ENCODE peak calls at places on chromosomes 13 and 19, in four cellular contexts. C is breast epithelium, J is heart left ventricle, O is NB4. S is an unnamed sample.

GRCh38 chr19:52535831-52536800 is 8.6 kb downstream of the ZNF808 start:
- DNase-seq in C (peak), J (peak), O (peak), S (peak)

GRCh38 chr19:38003427-38004099 is 96.6 kb downstream of the SIPA1L3 start:
- DNase-seq in C (peak), J (peak), O (peak), S (peak)

GRCh38 chr13:51619614-51620013 is 35.4 kb downstream of the WDFY2 start:
- DNase-seq in C (no peak), O (no peak), J (no peak), S (no peak)

GRCh38 chr13:60976367-60976766 is 439.3 kb downstream of the PCDH20 start:
- DNase-seq in C (no peak), O (no peak), J (no peak), S (no peak)

GRCh38 chr13:63201493-63201892 is 1785.8 kb upstream of the PCDH20 start:
- DNase-seq in O (no peak), J (no peak), C (no peak), S (no peak)

GRCh38 chr13:19172647-19173030 is 9.0 kb downstream of the TUBA3C start:
- DNase-seq in J (no peak), O (no peak), C (no peak), S (no peak)

GRCh38 chr13:39599842-39600241 is 3.2 kb downstream of the LHFPL6 start:
- DNase-seq in C (no peak), O (no peak), J (no peak), S (no peak)

GRCh38 chr13:99359493-99359892 is 52.3 kb upstream of the GPR183 start:
- DNase-seq in O (no peak), C (no peak), J (no peak), S (no peak)

GRCh38 chr19:46861691-46862503 is 1.1 kb downstream of the ARHGAP35 start:
- DNase-seq in O (peak), C (no peak), J (no peak), S (no peak)

GRCh38 chr19:16036397-16036925 is 39.8 kb upstream of the TPM4 start:
- DNase-seq in O (no peak), J (peak), C (no peak), S (no peak)

GRCh38 chr13:36134632-36135031 is 3.5 kb upstream of the DCLK1 start:
- DNase-seq in C (no peak), O (no peak), J (no peak), S (no peak)

GRCh38 chr13:108214511-108215383 is 589 bp downstream of the LIG4 start:
- DNase-seq in O (no peak), J (peak), C (no peak), S (no peak)

GRCh38 chr19:56942749-56943148 is 102.2 kb upstream of the PEG3 start:
- DNase-seq in O (peak), C (no peak), J (peak), S (no peak)

GRCh38 chr13:76293751-76294150 is 592.5 kb downstream of the KCTD12 start:
- DNase-seq in C (no peak), J (no peak), O (no peak), S (no peak)

GRCh38 chr13:111027481-111028439 is 87.3 kb upstream of the ARHGEF7 start:
- DNase-seq in O (no peak), J (no peak), C (no peak), S (no peak)

GRCh38 chr13:52085416-52085815 is 43.5 kb downstream of the NEK5 start:
- DNase-seq in O (no peak), J (no peak), C (no peak), S (no peak)

GRCh38 chr19:16714702-16715294 is 4.8 kb upstream of the NWD1 start:
- DNase-seq in J (peak), O (peak), C (peak), S (peak)

GRCh38 chr13:109700176-109700575 is 86.2 kb downstream of the IRS2 start:
- DNase-seq in O (peak), C (peak), J (peak), S (no peak)

GRCh38 chr13:110828705-110829104 is 86.2 kb downstream of the ANKRD10 start:
- DNase-seq in C (no peak), J (no peak), O (no peak), S (no peak)

GRCh38 chr13:45737571-45738002 is 35.5 kb downstream of the CBY2 start:
- DNase-seq in J (no peak), C (no peak), O (peak), S (no peak)

GRCh38 chr19:28633223-28634030 is 579.5 kb downstream of the UQCRFS1 start:
- DNase-seq in J (no peak), C (no peak), O (peak), S (no peak)
- TF ChIP-seq CTCF in J (peak), C (peak), O (peak), S (peak)

GRCh38 chr19:36103842-36104552 is 6.9 kb upstream of the OVOL3 start:
- DNase-seq in C (no peak), J (no peak), O (no peak), S (no peak)
- TF ChIP-seq POLR2A in C (no peak), J (no peak), O (no peak), S (no peak)

DNA sequence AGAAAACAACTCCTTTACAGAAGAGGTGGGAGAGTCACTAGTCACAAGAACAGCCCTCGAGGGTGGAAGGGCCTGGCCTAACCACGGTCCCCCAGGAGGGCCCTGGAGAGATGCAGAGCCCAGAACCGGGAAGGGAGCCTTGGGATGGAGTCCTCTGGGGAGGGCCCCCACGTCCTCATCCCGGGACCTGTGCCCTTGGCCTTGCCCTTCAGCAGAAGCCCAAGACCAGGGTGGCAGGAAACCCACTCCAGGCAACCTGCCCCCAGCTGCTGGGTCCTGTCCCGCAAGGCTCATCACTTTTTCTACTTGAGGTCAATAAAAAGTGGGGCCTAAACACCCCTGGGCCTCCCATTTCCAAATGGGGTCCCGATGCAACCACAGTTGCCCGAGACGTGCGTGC is 2.3 kb upstream of the ATP8B3 start:
- DNase-seq in J (no peak), O (no peak), C (no peak), S (no peak)
- TF ChIP-seq CTCF in J (no peak), O (no peak), C (no peak), S (no peak)

GRCh38 chr19:10230904-10231623 is at the start of gene S1PR2:
- DNase-seq in J (peak), C (peak), O (peak), S (peak)
- TF ChIP-seq POLR2A in J (peak), C (no peak), O (peak), S (peak)

DNA sequence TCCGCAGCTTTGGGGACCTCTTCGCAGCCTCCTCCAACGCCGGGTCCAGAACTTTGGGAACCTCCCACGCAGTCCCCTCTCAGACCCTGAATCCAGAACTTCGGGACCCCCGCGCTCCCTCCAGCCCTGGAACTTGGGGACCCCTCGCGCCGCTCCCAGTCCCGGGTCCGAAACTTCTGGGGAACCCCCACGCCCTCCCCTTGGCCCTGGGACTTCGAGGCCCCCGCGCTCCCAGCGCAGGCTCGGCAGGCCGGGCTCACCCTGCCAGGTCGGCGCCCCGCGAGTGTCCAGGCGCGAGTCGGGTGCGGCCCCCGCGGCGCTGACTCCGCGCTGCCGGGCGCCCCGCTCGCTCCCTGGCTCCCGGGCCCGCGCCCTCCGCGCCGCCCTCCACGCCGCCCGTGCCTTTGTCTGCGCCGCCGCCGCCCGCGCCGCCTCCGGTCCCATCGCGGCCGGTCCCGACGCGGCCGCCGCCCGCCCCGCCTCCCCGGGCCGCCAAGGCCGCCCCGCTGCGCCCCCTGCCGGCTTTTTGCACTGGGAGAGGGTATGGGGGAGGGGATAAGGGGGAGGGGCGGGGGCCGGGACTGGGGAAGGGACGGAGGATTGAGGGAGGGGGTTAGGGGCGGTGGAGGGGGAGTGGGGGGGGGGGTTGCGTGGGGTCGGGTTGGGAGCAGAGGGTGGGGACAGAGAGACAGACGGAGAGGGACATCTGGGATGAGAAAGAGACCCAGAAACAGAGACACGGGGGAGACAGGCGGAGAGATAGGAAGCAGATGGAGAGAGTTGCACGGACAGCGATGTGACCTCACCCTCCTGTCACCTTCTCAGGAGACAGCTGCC is at the start of gene HOMER3:
- DNase-seq in J (peak), O (peak), C (peak), S (peak)
- TF ChIP-seq CTCF in J (peak), O (no peak), C (peak), S (no peak)

GRCh38 chr13:66811445-66811844 is 418.7 kb downstream of the PCDH9 start:
- DNase-seq in J (no peak), O (no peak), C (no peak), S (no peak)

GRCh38 chr13:66805657-66806056 is 424.5 kb downstream of the PCDH9 start:
- DNase-seq in O (no peak), J (no peak), C (no peak), S (no peak)

GRCh38 chr13:66803759-66804456 is 426.2 kb downstream of the PCDH9 start:
- DNase-seq in C (no peak), O (no peak), J (no peak), S (no peak)

DNA sequence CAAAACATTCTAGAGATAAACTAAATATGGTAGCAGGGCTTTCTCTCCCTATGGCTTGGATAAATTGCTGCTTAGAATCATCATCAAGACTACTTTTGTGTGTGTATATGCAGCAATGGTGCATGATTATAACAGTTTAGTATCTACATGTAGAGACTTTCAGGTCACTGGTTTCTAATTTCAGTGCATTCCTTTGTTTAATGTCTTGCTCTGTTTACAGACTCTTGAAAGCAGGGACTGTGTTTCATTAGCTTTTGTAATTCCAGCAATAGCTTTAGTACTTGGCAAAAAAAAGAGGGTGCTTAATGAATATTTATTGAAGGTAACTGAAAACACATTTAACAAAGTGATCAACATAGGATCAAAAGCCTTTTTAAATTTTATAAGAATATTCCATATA is 420.6 kb downstream of the PCDH9 start:
- DNase-seq in O (no peak), C (no peak), J (no peak), S (no peak)
- TF ChIP-seq POLR2A in O (no peak), C (no peak), J (no peak), S (no peak)

GRCh38 chr19:8094336-8094735 is 41.8 kb downstream of the CCL25 start:
- DNase-seq in C (no peak), J (no peak), O (no peak), S (no peak)

GRCh38 chr19:8097198-8097597 is 44.6 kb downstream of the CCL25 start:
- DNase-seq in J (no peak), C (no peak), O (no peak), S (no peak)

GRCh38 chr19:8097681-8098567 is 45.4 kb downstream of the CCL25 start:
- DNase-seq in C (no peak), J (no peak), O (no peak), S (no peak)

GRCh38 chr19:8095354-8095886 is 42.9 kb downstream of the CCL25 start:
- DNase-seq in C (no peak), J (no peak), O (no peak), S (no peak)

DNA sequence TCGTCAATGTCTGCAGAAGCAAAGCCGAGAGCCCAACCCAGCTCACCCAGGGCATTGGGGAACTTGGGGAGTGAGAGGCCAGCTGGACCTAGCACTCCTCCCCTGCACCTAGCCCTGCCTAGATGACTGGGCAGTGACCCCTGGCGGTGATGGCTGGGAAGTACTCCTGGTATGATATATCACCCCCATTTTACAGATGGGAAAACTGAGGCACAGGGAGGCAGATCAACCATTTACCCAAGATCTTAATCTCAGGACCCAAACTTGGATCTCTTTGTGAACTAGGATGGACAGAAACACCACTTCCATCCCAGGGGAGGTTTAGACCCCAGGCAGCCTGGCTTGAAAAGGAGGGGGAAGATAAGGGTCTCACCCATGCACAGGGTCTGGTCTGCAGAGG is 43.5 kb downstream of the CCL25 start:
- DNase-seq in J (no peak), O (no peak), C (no peak), S (no peak)
- TF ChIP-seq CTCF in J (no peak), O (peak), C (no peak), S (no peak)

GRCh38 chr19:49453013-49453756 is at the start of gene ALDH16A1:
- DNase-seq in J (peak), O (peak), C (peak), S (peak)
- TF ChIP-seq POLR2A in J (peak), O (peak), C (peak), S (peak)

GRCh38 chr19:43229315-43229714 is 23.9 kb upstream of the PSG4 start:
- DNase-seq in C (no peak), J (no peak), O (peak), S (no peak)
- TF ChIP-seq CTCF in C (no peak), J (peak), O (no peak), S (no peak)

DNA sequence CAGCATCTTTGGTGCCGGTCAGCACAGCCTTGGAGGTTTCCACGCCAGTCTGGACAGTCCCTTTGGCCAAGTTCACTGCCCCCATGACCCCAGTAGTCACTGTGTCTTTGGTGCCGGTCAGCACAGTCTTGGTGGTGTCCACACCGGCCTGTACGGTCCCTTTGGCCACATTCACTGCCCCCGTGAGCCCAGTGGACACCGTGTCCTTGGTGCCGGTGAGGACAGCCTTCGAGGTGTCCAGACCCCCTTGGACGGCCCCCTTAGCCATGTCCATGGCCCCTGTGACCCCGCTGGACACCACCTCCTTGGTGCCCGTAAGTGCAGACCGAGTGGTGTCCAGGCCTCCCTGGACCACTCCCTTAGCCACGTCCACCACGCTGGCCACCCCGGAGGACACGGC is 5.0 kb downstream of the PLIN4 start:
- DNase-seq in J (no peak), C (no peak), O (no peak), S (no peak)
- TF ChIP-seq POLR2A in J (no peak), C (no peak), O (no peak), S (no peak)

S was measured in prostate gland.